ENCODE peak calls at places on chromosomes 11 and 22, in seven cellular contexts. A is activated CD4-positive, alpha-beta T cell treated with anti-CD3 and anti-CD28 coated beads for 36 hours; M is aorta; V is mammary epithelial cell; E is IMR-90; P is endothelial cell; O is NCI-H1048. H is an unnamed sample.

GRCh38 chr22:20533879-20534265 is 26.5 kb downstream of the MED15 start:
- DNase-seq in V (no peak), O (no peak), A (no peak), P (no peak), E (no peak), M (no peak), H (no peak)

GRCh38 chr11:11579012-11579755 is 42.6 kb downstream of the GALNT18 start:
- DNase-seq in E (no peak), V (no peak), P (no peak), A (no peak), M (no peak), O (no peak), H (no peak)

GRCh38 chr11:119912214-119912613 is 183.2 kb upstream of the NECTIN1 start:
- DNase-seq in M (no peak), A (no peak), V (no peak), P (no peak), E (no peak), O (no peak), H (no peak)

GRCh38 chr11:58609723-58610122 is 12.7 kb upstream of the CNTF start:
- DNase-seq in P (no peak), E (no peak), M (no peak), A (no peak), V (no peak), O (no peak), H (no peak)

GRCh38 chr22:24730864-24731263 is 43.7 kb downstream of the PIWIL3 start:
- DNase-seq in M (no peak), E (no peak), V (no peak), A (no peak), O (no peak), P (no peak), H (no peak)

GRCh38 chr11:45259607-45260006 is 26.5 kb downstream of the SYT13 start:
- DNase-seq in P (no peak), M (no peak), V (peak; percentile 66), A (no peak), E (no peak), O (no peak), H (no peak)

GRCh38 chr11:45560935-45561330 is 104.5 kb downstream of the CHST1 start:
- DNase-seq in V (no peak), E (no peak), A (no peak), M (no peak), P (no peak), O (no peak), H (no peak)

GRCh38 chr11:10703544-10703943 is 10.0 kb upstream of the IRAG1 start:
- DNase-seq in P (no peak), O (no peak), M (no peak), E (no peak), A (no peak), V (no peak), H (no peak)

GRCh38 chr11:43579171-43579918 is 101.2 kb upstream of the HSD17B12 start:
- DNase-seq in V (peak; percentile 64), P (peak; percentile 72), M (no peak), O (no peak), A (peak; percentile 76), E (peak; percentile 42), H (no peak)

GRCh38 chr11:2489103-2489502 is 44.3 kb downstream of the KCNQ1 start:
- DNase-seq in E (no peak), V (no peak), P (no peak), O (no peak), M (no peak), A (no peak), H (no peak)

GRCh38 chr11:100008440-100008839 is 678.6 kb upstream of the ARHGAP42 start:
- DNase-seq in E (no peak), M (no peak), V (no peak), O (no peak), P (no peak), A (no peak), H (no peak)

GRCh38 chr11:82796970-82797594 is 63.4 kb upstream of the FAM181B start:
- DNase-seq in V (no peak), M (no peak), E (no peak), O (no peak), A (no peak), P (no peak), H (no peak)

GRCh38 chr11:100908746-100909145 is 220.9 kb downstream of the PGR start:
- DNase-seq in A (no peak), O (no peak), V (peak; percentile 50), P (no peak), E (peak; percentile 52), M (no peak), H (no peak)

GRCh38 chr22:24427500-24428164 is at the start of gene ADORA2A:
- DNase-seq in V (no peak), A (peak; percentile 93), P (no peak), M (no peak), O (no peak), E (no peak), H (no peak)

GRCh38 chr22:35154937-35155387 is 89.0 kb downstream of the ISX start:
- DNase-seq in E (peak; percentile 35), A (peak; percentile 62), O (no peak), V (peak; percentile 45), P (peak; percentile 78), M (no peak), H (peak; percentile 60)

GRCh38 chr22:38570841-38571364 is 920 bp upstream of the DMC1 start:
- DNase-seq in P (peak; percentile 15), A (peak; percentile 67), M (peak; percentile 87), O (no peak), V (peak; percentile 43), E (peak; percentile 17), H (peak; percentile 22)

GRCh38 chr11:2302844-2303626 is 1.2 kb downstream of the TSPAN32 start:
- DNase-seq in V (no peak), P (no peak), O (no peak), M (peak; percentile 81), A (peak; percentile 53), E (no peak), H (no peak)

GRCh38 chr11:64885367-64886286 is 7.2 kb upstream of the EHD1 start:
- DNase-seq in M (no peak), P (no peak), E (peak; percentile 94), A (peak; percentile 66), O (no peak), V (no peak), H (no peak)

GRCh38 chr22:24737582-24737981 is 36.9 kb downstream of the PIWIL3 start:
- DNase-seq in A (no peak), O (no peak), M (no peak), V (no peak), E (no peak), P (no peak), H (no peak)

GRCh38 chr11:128929468-128929867 is 13.2 kb downstream of the TP53AIP1 start:
- DNase-seq in A (peak; percentile 43), E (peak; percentile 18), O (no peak), M (no peak), V (no peak), P (no peak), H (no peak)

GRCh38 chr11:705646-706438 is at the start of gene EPS8L2:
- DNase-seq in P (no peak), A (peak; percentile 33), M (peak; percentile 80), E (no peak), V (peak; percentile 56), O (peak; percentile 33), H (no peak)

GRCh38 chr11:22703040-22703439 is 36.6 kb downstream of the GAS2 start:
- DNase-seq in O (peak; percentile 7), P (no peak), V (peak; percentile 71), M (no peak), A (peak; percentile 44), E (peak; percentile 77), H (no peak)

GRCh38 chr11:13949876-13950275 is 12.6 kb upstream of the SPON1 start:
- DNase-seq in E (no peak), A (no peak), M (no peak), P (no peak), V (no peak), O (no peak), H (no peak)

GRCh38 chr11:71158936-71159335 is 93.4 kb downstream of the SHANK2 start:
- DNase-seq in V (no peak), E (no peak), M (no peak), O (no peak), A (no peak), P (no peak), H (no peak)

H was measured in neural crest cell.